ENCODE peak calls at places on chromosomes 11 and 22, in four cellular contexts. One of them, this sample, is unnamed.
A peak's percentile ranks its signal among the peaks of the same experiment; 100 is the strongest.

GRCh38 chr11:76799061-76799804 is 16.1 kb downstream of the TSKU start:
- DNase-seq in K562: peak; percentile 94
- DNase-seq in HepG2: peak; percentile 81
- DNase-seq in GM12878: no peak
- DNase-seq in this sample: peak; percentile 88

GRCh38 chr11:15911377-15912044 is 444.8 kb downstream of the SOX6 start:
- DNase-seq in GM12878: no peak
- DNase-seq in HepG2: no peak
- DNase-seq in K562: no peak
- DNase-seq in this sample: no peak

GRCh38 chr11:106917973-106918372 is 100.3 kb downstream of the GUCY1A2 start:
- DNase-seq in K562: peak; percentile 40
- DNase-seq in HepG2: peak; percentile 1
- DNase-seq in GM12878: no peak
- DNase-seq in this sample: peak; percentile 55

GRCh38 chr11:17171342-17171741 is 36.4 kb downstream of the PIK3C2A start:
- DNase-seq in K562: no peak
- DNase-seq in HepG2: no peak
- DNase-seq in GM12878: no peak
- DNase-seq in this sample: no peak

GRCh38 chr11:12778506-12778905 is 104.3 kb downstream of the TEAD1 start:
- DNase-seq in K562: no peak
- DNase-seq in GM12878: no peak
- DNase-seq in HepG2: no peak
- DNase-seq in this sample: no peak

GRCh38 chr11:100863080-100863581 is 176.0 kb downstream of the ARHGAP42 start:
- DNase-seq in HepG2: no peak
- DNase-seq in K562: peak; percentile 26
- DNase-seq in GM12878: peak; percentile 49
- DNase-seq in this sample: no peak

GRCh38 chr11:43269229-43269928 is 42.4 kb upstream of the API5 start:
- DNase-seq in K562: no peak
- DNase-seq in GM12878: no peak
- DNase-seq in HepG2: no peak
- DNase-seq in this sample: no peak

GRCh38 chr11:79160786-79161403 is 279.9 kb downstream of the TENM4 start:
- DNase-seq in K562: no peak
- DNase-seq in GM12878: no peak
- DNase-seq in HepG2: no peak
- DNase-seq in this sample: no peak

GRCh38 chr11:119453881-119454280 is 30.9 kb upstream of the THY1 start:
- DNase-seq in K562: no peak
- DNase-seq in HepG2: no peak
- DNase-seq in GM12878: no peak
- DNase-seq in this sample: no peak

GRCh38 chr11:70399681-70400112 is 1.4 kb downstream of the CTTN start:
- DNase-seq in GM12878: no peak
- DNase-seq in HepG2: peak; percentile 78
- DNase-seq in K562: peak; percentile 58
- DNase-seq in this sample: peak; percentile 48

GRCh38 chr11:70556884-70557741 is 158.8 kb downstream of the CTTN start:
- DNase-seq in K562: no peak
- DNase-seq in HepG2: no peak
- DNase-seq in GM12878: no peak
- DNase-seq in this sample: no peak

GRCh38 chr11:121416909-121417567 is 35.1 kb upstream of the SORL1 start:
- DNase-seq in HepG2: no peak
- DNase-seq in K562: no peak
- DNase-seq in GM12878: peak; percentile 92
- DNase-seq in this sample: no peak

GRCh38 chr22:50670914-50671538 is 1.6 kb upstream of the SHANK3 start:
- DNase-seq in K562: peak; percentile 1
- DNase-seq in HepG2: no peak
- DNase-seq in GM12878: no peak
- DNase-seq in this sample: peak; percentile 4

GRCh38 chr11:62546244-62546936 is at the start of gene AHNAK:
- DNase-seq in HepG2: no peak
- DNase-seq in GM12878: no peak
- DNase-seq in K562: peak; percentile 87
- DNase-seq in this sample: peak; percentile 65

GRCh38 chr11:129996113-129996870 is 6.3 kb downstream of the PRDM10 start:
- DNase-seq in GM12878: no peak
- DNase-seq in HepG2: no peak
- DNase-seq in K562: no peak
- DNase-seq in this sample: no peak

GRCh38 chr11:59658036-59658435 is 10.8 kb downstream of the PATL1 start:
- DNase-seq in HepG2: peak; percentile 7
- DNase-seq in GM12878: no peak
- DNase-seq in K562: no peak
- DNase-seq in this sample: no peak

GRCh38 chr11:121422675-121423074 is 29.4 kb upstream of the SORL1 start:
- DNase-seq in HepG2: no peak
- DNase-seq in GM12878: peak; percentile 72
- DNase-seq in K562: no peak
- DNase-seq in this sample: no peak

GRCh38 chr11:134893810-134894685 is 482.0 kb upstream of the B3GAT1 start:
- DNase-seq in K562: no peak
- DNase-seq in HepG2: no peak
- DNase-seq in GM12878: no peak
- DNase-seq in this sample: no peak

GRCh38 chr11:27535103-27535502 is 28.5 kb upstream of the LIN7C start:
- DNase-seq in HepG2: no peak
- DNase-seq in K562: no peak
- DNase-seq in GM12878: no peak
- DNase-seq in this sample: no peak

GRCh38 chr22:46038516-46039430 is 61.8 kb upstream of the WNT7B start:
- DNase-seq in K562: no peak
- DNase-seq in GM12878: no peak
- DNase-seq in HepG2: no peak
- DNase-seq in this sample: no peak

GRCh38 chr22:17143826-17144225 is 15.3 kb downstream of the HDHD5 start:
- DNase-seq in GM12878: no peak
- DNase-seq in HepG2: no peak
- DNase-seq in K562: no peak
- DNase-seq in this sample: no peak

GRCh38 chr22:23834830-23835772 is 3.7 kb downstream of the DERL3 start:
- DNase-seq in K562: no peak
- DNase-seq in HepG2: no peak
- DNase-seq in GM12878: no peak
- DNase-seq in this sample: no peak

GRCh38 chr11:70502677-70503076 is 104.3 kb downstream of the CTTN start:
- DNase-seq in K562: no peak
- DNase-seq in GM12878: no peak
- DNase-seq in HepG2: no peak
- DNase-seq in this sample: no peak

GRCh38 chr22:47795477-47796127 is 1033.2 kb downstream of the TBC1D22A start:
- DNase-seq in K562: no peak
- DNase-seq in GM12878: no peak
- DNase-seq in HepG2: no peak
- DNase-seq in this sample: no peak

GRCh38 chr11:121473064-121473777 is 20.5 kb upstream of the SORL1-AS1 start:
- DNase-seq in K562: no peak
- DNase-seq in GM12878: no peak
- DNase-seq in HepG2: no peak
- DNase-seq in this sample: no peak

GRCh38 chr11:129090056-129090455 is 102.1 kb downstream of the ARHGAP32 start:
- DNase-seq in HepG2: no peak
- DNase-seq in K562: no peak
- DNase-seq in GM12878: no peak
- DNase-seq in this sample: no peak

GRCh38 chr22:22870577-22871398 is 16.8 kb upstream of the IGLL5 start:
- DNase-seq in GM12878: no peak
- DNase-seq in HepG2: no peak
- DNase-seq in K562: peak; percentile 74
- DNase-seq in this sample: peak; percentile 53

GRCh38 chr11:14645247-14645912 is 1.8 kb downstream of the PDE3B start:
- DNase-seq in K562: no peak
- DNase-seq in HepG2: peak; percentile 28
- DNase-seq in GM12878: no peak
- DNase-seq in this sample: no peak

GRCh38 chr11:67732045-67732787 is 57.8 kb upstream of the ALDH3B2 start:
- DNase-seq in K562: peak; percentile 37
- DNase-seq in HepG2: no peak
- DNase-seq in GM12878: no peak
- DNase-seq in this sample: peak; percentile 46

GRCh38 chr11:62961017-62961416 is 23.8 kb downstream of the SLC22A6 start:
- DNase-seq in K562: no peak
- DNase-seq in HepG2: no peak
- DNase-seq in GM12878: no peak
- DNase-seq in this sample: no peak

GRCh38 chr11:100445231-100445735 is 241.8 kb upstream of the ARHGAP42 start:
- DNase-seq in K562: no peak
- DNase-seq in HepG2: no peak
- DNase-seq in GM12878: no peak
- DNase-seq in this sample: no peak

GRCh38 chr11:59578369-59578768 is 37.2 kb downstream of the OSBP start:
- DNase-seq in HepG2: no peak
- DNase-seq in K562: no peak
- DNase-seq in GM12878: no peak
- DNase-seq in this sample: no peak

DNA sequence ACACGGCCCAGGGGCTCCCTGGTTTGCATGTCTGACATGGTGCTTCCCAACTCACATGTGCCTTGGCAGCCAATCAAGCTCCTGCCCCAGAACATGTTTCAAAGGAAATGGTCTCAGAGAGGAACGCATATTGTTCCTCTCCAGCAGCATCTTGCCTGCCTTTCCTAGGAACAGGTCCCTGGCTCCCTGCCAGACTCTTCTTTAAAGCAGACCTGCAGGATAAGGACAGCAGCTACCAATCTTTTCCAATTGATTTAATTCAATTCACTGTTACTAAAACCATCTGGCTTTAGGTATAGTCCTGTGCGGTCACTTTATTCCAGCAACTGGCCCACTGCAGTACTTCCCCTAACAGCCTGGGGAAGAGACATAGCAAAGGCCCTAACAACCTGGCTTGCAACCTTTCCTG is 79.9 kb downstream of the AMBRA1 start:
- DNase-seq in K562: peak; percentile 20
- DNase-seq in HepG2: no peak
- DNase-seq in GM12878: no peak
- DNase-seq in this sample: no peak
- TF ChIP-seq TARDBP in K562: no peak
- TF ChIP-seq TARDBP in HepG2: no peak
- TF ChIP-seq TARDBP in GM12878: no peak
- TF ChIP-seq TARDBP in this sample: no peak

DNA sequence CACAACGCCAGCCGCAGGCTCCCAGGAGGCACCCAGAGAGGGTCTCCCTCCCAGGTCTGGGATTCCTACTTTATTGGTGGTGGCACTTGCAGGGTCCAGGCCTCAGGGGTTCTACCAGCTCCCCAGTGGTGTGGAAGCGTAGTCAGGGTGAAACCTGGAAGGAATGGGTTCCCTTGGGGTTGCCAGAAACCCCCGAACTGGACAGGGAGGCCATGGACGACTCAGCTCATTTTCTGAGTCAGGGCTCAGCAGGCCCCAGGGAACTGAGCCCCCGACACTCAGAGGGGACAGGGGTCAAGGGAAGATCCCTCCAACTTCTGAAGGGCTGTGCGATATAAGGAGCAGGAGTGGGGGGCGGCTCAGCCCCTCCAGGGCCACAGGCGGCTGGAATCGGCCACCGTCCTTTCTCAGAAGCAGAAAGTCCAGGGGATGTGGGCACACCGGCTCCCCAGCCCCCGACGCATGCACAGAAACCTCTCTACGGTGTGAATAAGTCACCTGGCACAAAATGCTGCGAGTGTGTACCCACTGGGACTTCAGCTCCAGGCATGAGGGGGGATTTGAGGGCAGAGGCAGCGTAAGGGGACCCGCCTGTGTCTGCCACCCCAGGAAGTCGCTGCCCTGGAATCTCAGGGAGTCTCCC is 25.1 kb downstream of the MRGPRG start:
- DNase-seq in K562: no peak
- DNase-seq in GM12878: no peak
- DNase-seq in HepG2: no peak
- DNase-seq in this sample: no peak
- TF ChIP-seq TARDBP in K562: no peak
- TF ChIP-seq TARDBP in GM12878: no peak
- TF ChIP-seq TARDBP in HepG2: no peak
- TF ChIP-seq TARDBP in this sample: no peak

DNA sequence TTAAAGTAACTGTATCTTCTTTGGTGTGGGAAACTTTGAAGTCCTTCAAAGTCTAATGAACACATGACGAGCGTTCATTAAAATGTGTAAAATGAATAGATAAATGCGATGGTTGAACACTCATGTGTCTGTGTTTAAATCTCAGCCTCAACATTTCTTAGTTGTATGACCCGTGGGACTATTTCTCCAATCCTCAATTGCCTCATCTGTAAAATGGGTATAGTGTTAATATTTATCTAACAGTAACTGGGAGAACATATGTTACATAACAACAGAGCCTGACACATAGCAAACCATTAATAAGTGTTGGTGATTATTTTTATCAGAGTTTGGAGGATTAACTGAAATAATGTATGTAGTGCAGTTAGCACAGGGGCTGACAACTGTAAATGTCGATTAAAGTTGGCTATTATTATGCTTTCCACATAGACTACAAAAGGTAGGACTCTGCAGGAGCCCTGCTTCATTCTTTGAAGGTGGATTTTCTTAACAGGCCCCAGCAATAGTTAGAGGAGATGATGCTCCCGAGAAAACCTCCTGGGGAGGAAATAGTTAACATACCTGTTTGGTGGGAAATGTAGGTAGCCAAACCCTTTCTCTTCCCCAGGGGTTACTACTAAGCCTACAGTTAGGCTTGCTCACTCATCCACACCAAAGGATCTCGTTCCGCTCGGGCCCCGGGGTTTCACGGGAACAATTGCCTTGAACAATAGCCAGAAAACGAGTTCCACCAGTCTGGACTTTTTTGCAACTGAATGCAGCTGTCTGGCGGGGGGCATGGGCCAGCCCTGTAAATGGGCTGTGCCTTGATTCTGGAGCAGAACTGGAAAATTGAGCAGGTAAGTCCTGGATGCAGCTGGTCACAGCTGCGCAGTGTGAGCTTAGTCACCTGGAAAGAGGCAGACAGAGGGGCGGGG is 133.4 kb downstream of the DBX1 start:
- DNase-seq in GM12878: no peak
- DNase-seq in HepG2: no peak
- DNase-seq in K562: no peak
- DNase-seq in this sample: no peak
- TF ChIP-seq TARDBP in GM12878: no peak
- TF ChIP-seq TARDBP in HepG2: no peak
- TF ChIP-seq TARDBP in K562: no peak
- TF ChIP-seq TARDBP in this sample: no peak

GRCh38 chr22:38347944-38348750 is 30.9 kb upstream of the CSNK1E start:
- DNase-seq in HepG2: no peak
- DNase-seq in K562: no peak
- DNase-seq in GM12878: no peak
- DNase-seq in this sample: no peak

GRCh38 chr22:38347181-38347943 is 30.1 kb upstream of the CSNK1E start:
- DNase-seq in GM12878: no peak
- DNase-seq in K562: no peak
- DNase-seq in HepG2: no peak
- DNase-seq in this sample: no peak

GRCh38 chr22:38346506-38346905 is 29.3 kb upstream of the CSNK1E start:
- DNase-seq in K562: no peak
- DNase-seq in GM12878: no peak
- DNase-seq in HepG2: no peak
- DNase-seq in this sample: no peak

GRCh38 chr22:38348751-38349496 is 31.7 kb upstream of the CSNK1E start:
- DNase-seq in K562: no peak
- DNase-seq in GM12878: no peak
- DNase-seq in HepG2: no peak
- DNase-seq in this sample: no peak

GRCh38 chr22:38345782-38346181 is 28.5 kb upstream of the CSNK1E start:
- DNase-seq in GM12878: no peak
- DNase-seq in K562: no peak
- DNase-seq in HepG2: no peak
- DNase-seq in this sample: no peak
- TF ChIP-seq TARDBP in GM12878: no peak
- TF ChIP-seq TARDBP in K562: no peak
- TF ChIP-seq TARDBP in HepG2: no peak
- TF ChIP-seq TARDBP in this sample: no peak